ENCODE peak calls at places on chromosomes 5 and 9, in nine cellular contexts. S is K562; M is body of pancreas; L is uterus; K is CD4-positive, alpha-beta T cell; C is A673; W is AG04450; G is DND-41; U is testis. E is an unnamed sample.

GRCh38 chr9:94920439-94920951 is 194.0 kb downstream of the AOPEP start:
- DNase-seq in S (no peak), M (no peak), L (peak), K (no peak), C (peak), W (peak), G (no peak), U (peak), E (peak)

GRCh38 chr9:94746541-94747505 is 20.3 kb downstream of the AOPEP start:
- DNase-seq in S (no peak), M (no peak), L (no peak), K (no peak), C (no peak), W (no peak), G (no peak), U (no peak), E (no peak)

GRCh38 chr5:128491291-128491690 is 46.8 kb downstream of the FBN2 start:
- DNase-seq in S (no peak), M (no peak), L (no peak), K (no peak), C (no peak), W (no peak), G (no peak), U (peak), E (no peak)

GRCh38 chr5:166358127-166358840 is 1933.2 kb upstream of the WWC1 start:
- DNase-seq in S (no peak), M (no peak), L (no peak), K (no peak), C (no peak), W (no peak), G (no peak), U (no peak), E (no peak)

GRCh38 chr5:33612386-33612785 is 171.6 kb downstream of the TARS1 start:
- DNase-seq in S (no peak), M (no peak), L (no peak), K (no peak), C (no peak), W (peak), G (no peak), U (no peak), E (peak)

GRCh38 chr9:37295178-37295577 is 127.3 kb upstream of the GRHPR start:
- DNase-seq in S (no peak), M (no peak), L (no peak), K (no peak), C (no peak), W (no peak), G (no peak), U (no peak), E (no peak)

GRCh38 chr5:128091579-128091978 is 8.0 kb downstream of the SLC12A2 start:
- DNase-seq in S (no peak), M (no peak), L (no peak), K (no peak), C (no peak), W (no peak), G (no peak), U (no peak), E (no peak)

GRCh38 chr5:139908749-139909148 is 113.1 kb downstream of the PSD2 start:
- DNase-seq in S (no peak), M (peak), L (no peak), K (no peak), C (no peak), W (no peak), G (no peak), U (peak), E (peak)

GRCh38 chr5:19210886-19211285 is 777.1 kb downstream of the CDH18 start:
- DNase-seq in S (no peak), M (no peak), L (no peak), K (no peak), C (no peak), W (no peak), G (no peak), U (no peak), E (no peak)

GRCh38 chr5:32538031-32538547 is 47.3 kb upstream of the SUB1 start:
- DNase-seq in S (no peak), M (no peak), L (no peak), K (peak), C (no peak), W (no peak), G (peak), U (peak), E (peak)

GRCh38 chr5:140358738-140359310 is 1.2 kb upstream of the SLC4A9 start:
- DNase-seq in S (no peak), M (no peak), L (no peak), K (no peak), C (peak), W (no peak), G (no peak), U (no peak), E (no peak)

GRCh38 chr5:126044111-126044668 is 379.0 kb upstream of the GRAMD2B start:
- DNase-seq in S (no peak), M (peak), L (peak), K (no peak), C (no peak), W (peak), G (peak), U (no peak), E (peak)

GRCh38 chr9:35903049-35903448 is 3.0 kb upstream of the HRCT1 start:
- DNase-seq in S (peak), M (peak), L (no peak), K (no peak), C (peak), W (no peak), G (peak), U (no peak), E (peak)

GRCh38 chr5:33608476-33609026 is 167.8 kb downstream of the TARS1 start:
- DNase-seq in S (no peak), M (no peak), L (no peak), K (no peak), C (no peak), W (no peak), G (no peak), U (no peak), E (no peak)

GRCh38 chr5:151755383-151755782 is 3.0 kb downstream of the ATOX1 start:
- DNase-seq in S (no peak), M (peak), L (no peak), K (no peak), C (no peak), W (no peak), G (no peak), U (no peak), E (no peak)

GRCh38 chr5:68359699-68360098 is 144.1 kb downstream of the PIK3R1 start:
- DNase-seq in S (no peak), M (no peak), L (no peak), K (no peak), C (no peak), W (no peak), G (no peak), U (no peak), E (no peak)

GRCh38 chr5:95731571-95732554 is 727 bp downstream of the RHOBTB3 start:
- DNase-seq in S (no peak), M (peak), L (peak), K (peak), C (peak), W (no peak), G (peak), U (peak), E (peak)

GRCh38 chr5:26663500-26663899 is 374.9 kb downstream of the CDH9 start:
- DNase-seq in S (no peak), M (no peak), L (no peak), K (no peak), C (no peak), W (no peak), G (no peak), U (no peak), E (no peak)

GRCh38 chr5:96657068-96657467 is 5.1 kb upstream of the CAST start:
- DNase-seq in S (peak), M (no peak), L (no peak), K (no peak), C (peak), W (peak), G (no peak), U (no peak), E (peak)

GRCh38 chr9:88388203-88388885 is at the start of gene SPIN1:
- DNase-seq in S (peak), M (peak), L (peak), K (peak), C (peak), W (no peak), G (peak), U (peak), E (no peak)
- TF ChIP-seq CTCF in S (no peak), M (peak), L (peak), K (no peak), C (no peak), W (peak), G (peak), U (peak), E (peak)

GRCh38 chr5:146130440-146131045 is 25.2 kb upstream of the PLAC8L1 start:
- DNase-seq in S (no peak), M (no peak), L (no peak), K (no peak), C (peak), W (peak), G (no peak), U (no peak), E (peak)
- TF ChIP-seq CTCF in S (no peak), M (peak), L (peak), K (peak), C (peak), W (peak), G (peak), U (peak), E (peak)

DNA sequence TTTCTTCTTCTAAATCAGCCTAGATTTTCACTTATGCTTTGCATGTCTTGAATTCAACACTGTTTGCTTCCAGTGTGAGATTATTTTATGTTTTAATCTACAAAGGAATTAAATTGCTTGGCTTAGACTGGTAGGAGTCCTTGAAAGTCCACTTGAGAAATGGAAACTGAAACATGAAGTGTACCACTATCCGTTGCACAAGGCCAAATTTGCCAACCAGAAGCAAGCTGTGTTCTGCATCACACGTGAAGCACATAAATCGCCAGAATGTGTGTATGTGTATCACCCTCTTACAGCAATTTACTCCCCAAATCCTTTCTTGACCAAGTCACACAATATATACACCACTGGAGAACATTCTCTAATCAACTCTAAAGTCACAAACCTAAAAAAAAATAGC is 10.3 kb downstream of the SEMA6A start:
- DNase-seq in S (no peak), M (peak), L (no peak), K (no peak), C (no peak), W (no peak), G (no peak), U (no peak), E (no peak)
- TF ChIP-seq CTCF in S (no peak), M (no peak), L (no peak), K (no peak), C (no peak), W (no peak), G (no peak), U (no peak), E (no peak)

DNA sequence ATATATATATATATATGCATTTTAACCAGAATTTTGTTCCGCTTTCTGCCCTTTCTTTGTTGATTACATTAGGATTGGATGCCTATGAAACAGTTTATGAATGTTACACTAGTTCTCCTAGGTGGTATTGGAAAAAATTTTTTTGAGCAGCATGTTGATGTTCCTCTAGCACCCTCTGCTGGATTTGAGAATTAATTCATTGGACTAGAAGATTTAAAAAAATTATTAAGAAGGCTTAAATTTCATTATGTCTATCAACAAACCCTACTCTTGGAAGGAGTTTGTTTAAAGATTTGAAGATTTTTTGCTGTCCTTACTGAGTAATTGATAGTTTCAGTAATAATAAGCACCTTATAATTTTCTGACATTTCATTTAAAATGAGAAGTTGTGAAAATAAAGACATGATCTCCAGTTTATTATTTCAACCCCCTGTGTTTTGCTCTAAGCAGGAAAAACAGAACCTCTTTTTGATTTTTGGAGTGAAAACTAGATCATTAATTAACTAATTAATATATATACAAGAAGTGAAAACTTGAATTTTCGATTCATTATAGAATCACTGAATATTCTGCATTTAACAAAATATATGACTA is 89.6 kb downstream of the CCDC171 start:
- DNase-seq in S (no peak), M (no peak), L (no peak), K (no peak), C (peak), W (peak), G (no peak), U (no peak), E (peak)
- TF ChIP-seq CTCF in S (no peak), M (peak), L (peak), K (peak), C (peak), W (peak), G (peak), U (no peak), E (peak)

DNA sequence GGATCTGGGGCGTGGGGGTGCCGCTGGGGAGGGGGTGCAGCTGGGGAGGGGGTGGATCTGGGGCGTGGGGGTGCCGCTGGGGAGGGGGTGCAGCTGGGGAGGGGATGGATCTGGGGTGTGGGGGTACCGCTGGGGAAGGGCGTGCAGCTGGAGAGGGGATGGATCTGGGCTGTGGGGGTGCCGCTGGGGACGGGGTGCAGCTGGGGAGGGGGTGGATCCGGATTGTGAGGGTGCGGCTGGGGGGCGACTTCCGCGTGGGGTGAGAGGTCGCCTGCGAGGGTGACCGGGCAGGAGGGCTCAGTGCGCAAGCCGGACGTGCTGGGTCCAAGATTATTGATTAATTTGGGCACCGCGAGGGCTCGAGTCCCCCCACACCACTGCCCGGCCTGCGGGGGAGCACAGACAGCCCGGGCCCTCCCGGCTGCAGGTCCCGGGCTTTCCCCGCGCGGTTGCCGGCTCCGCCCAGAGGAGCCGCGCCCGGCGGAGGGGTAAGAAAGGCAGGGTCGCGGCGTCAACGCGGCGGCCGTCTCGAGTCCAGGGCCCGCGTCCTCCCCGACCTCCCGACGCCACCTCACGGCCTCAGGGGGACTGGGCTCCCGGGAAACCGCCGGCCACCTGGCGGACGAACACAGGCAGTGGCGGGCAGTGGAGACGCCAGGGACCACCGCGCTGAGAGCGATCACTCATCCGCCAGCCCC is 572 bp upstream of the MRPL41 start:
- DNase-seq in S (peak), M (no peak), L (peak), K (no peak), C (no peak), W (peak), G (no peak), U (no peak), E (peak)
- TF ChIP-seq CTCF in S (peak), M (peak), L (peak), K (peak), C (peak), W (peak), G (no peak), U (peak), E (peak)

GRCh38 chr5:150285114-150285513 is 4.5 kb downstream of the CAMK2A start:
- DNase-seq in S (no peak), M (no peak), L (no peak), K (no peak), C (no peak), W (no peak), G (no peak), U (no peak), E (no peak)

GRCh38 chr5:150288361-150288760 is 1.2 kb downstream of the CAMK2A start:
- DNase-seq in S (no peak), M (no peak), L (no peak), K (no peak), C (no peak), W (no peak), G (no peak), U (no peak), E (no peak)

GRCh38 chr5:150284311-150284710 is 5.3 kb downstream of the CAMK2A start:
- DNase-seq in S (peak), M (no peak), L (no peak), K (no peak), C (no peak), W (no peak), G (no peak), U (peak), E (no peak)

GRCh38 chr5:150283904-150284303 is 5.7 kb downstream of the CAMK2A start:
- DNase-seq in S (no peak), M (no peak), L (no peak), K (no peak), C (no peak), W (no peak), G (no peak), U (no peak), E (no peak)

GRCh38 chr5:150286820-150287219 is 2.8 kb downstream of the CAMK2A start:
- DNase-seq in S (peak), M (peak), L (no peak), K (no peak), C (no peak), W (no peak), G (peak), U (peak), E (no peak)
- TF ChIP-seq CTCF in S (peak), M (peak), L (no peak), K (no peak), C (peak), W (peak), G (peak), U (no peak), E (peak)

E was measured in bronchial epithelial cell.